ENCODE peak calls at places on chromosomes 13 and 19, in eight cellular contexts. One of them, this sample, is unnamed. For H3K4me1, the result is how much of the 10 kb centered on the place peaks cover.

GRCh38 chr19:7751157-7751783 is 3.9 kb upstream of the CD209 start:
- DNase-seq in GM23248: no peak
- DNase-seq in GM23338: no peak
- DNase-seq in SK-N-SH: no peak
- DNase-seq in hepatocyte: no peak
- DNase-seq in neural progenitor cell: no peak
- DNase-seq in PC-3: peak
- DNase-seq in HCT116: no peak
- DNase-seq in this sample: no peak

GRCh38 chr19:53520547-53521372 is 17.2 kb upstream of the ZNF331 start:
- DNase-seq in GM23248: peak
- DNase-seq in GM23338: peak
- DNase-seq in SK-N-SH: peak
- DNase-seq in hepatocyte: peak
- DNase-seq in neural progenitor cell: peak
- DNase-seq in PC-3: peak
- DNase-seq in HCT116: no peak
- DNase-seq in this sample: peak

GRCh38 chr19:18896421-18896841 is 473 bp upstream of the CERS1 start:
- DNase-seq in GM23248: peak
- DNase-seq in GM23338: peak
- DNase-seq in SK-N-SH: peak
- DNase-seq in hepatocyte: no peak
- DNase-seq in neural progenitor cell: peak
- DNase-seq in PC-3: peak
- DNase-seq in HCT116: no peak
- DNase-seq in this sample: no peak

GRCh38 chr13:33610471-33611015 is 207.4 kb upstream of the RFC3 start:
- DNase-seq in GM23248: no peak
- DNase-seq in GM23338: peak
- DNase-seq in SK-N-SH: no peak
- DNase-seq in hepatocyte: no peak
- DNase-seq in neural progenitor cell: peak
- DNase-seq in PC-3: no peak
- DNase-seq in HCT116: no peak
- DNase-seq in this sample: no peak

GRCh38 chr19:42113641-42114348 is 18.5 kb downstream of the POU2F2 start:
- DNase-seq in GM23248: peak
- DNase-seq in GM23338: peak
- DNase-seq in SK-N-SH: no peak
- DNase-seq in hepatocyte: peak
- DNase-seq in neural progenitor cell: no peak
- DNase-seq in PC-3: peak
- DNase-seq in HCT116: peak
- DNase-seq in this sample: no peak

GRCh38 chr13:79128158-79128557 is 277.9 kb downstream of the RBM26 start:
- DNase-seq in GM23248: peak
- DNase-seq in GM23338: no peak
- DNase-seq in SK-N-SH: no peak
- DNase-seq in hepatocyte: peak
- DNase-seq in neural progenitor cell: no peak
- DNase-seq in PC-3: peak
- DNase-seq in HCT116: no peak
- DNase-seq in this sample: no peak

GRCh38 chr19:36771275-36772231 is 1.1 kb downstream of the ZNF850 start:
- DNase-seq in GM23248: peak
- DNase-seq in GM23338: peak
- DNase-seq in SK-N-SH: peak
- DNase-seq in hepatocyte: peak
- DNase-seq in neural progenitor cell: peak
- DNase-seq in PC-3: peak
- DNase-seq in HCT116: no peak
- DNase-seq in this sample: no peak

GRCh38 chr19:7944177-7944761 is 803 bp upstream of the TIMM44 start:
- DNase-seq in GM23248: peak
- DNase-seq in GM23338: peak
- DNase-seq in SK-N-SH: peak
- DNase-seq in hepatocyte: peak
- DNase-seq in neural progenitor cell: peak
- DNase-seq in PC-3: peak
- DNase-seq in HCT116: peak
- DNase-seq in this sample: peak

GRCh38 chr19:2164020-2164988 is 571 bp downstream of the DOT1L start:
- DNase-seq in GM23248: peak
- DNase-seq in GM23338: peak
- DNase-seq in SK-N-SH: no peak
- DNase-seq in hepatocyte: peak
- DNase-seq in neural progenitor cell: peak
- DNase-seq in PC-3: no peak
- DNase-seq in HCT116: no peak
- DNase-seq in this sample: peak

GRCh38 chr19:1748115-1748702 is 5.1 kb upstream of the ONECUT3 start:
- DNase-seq in GM23248: no peak
- DNase-seq in GM23338: peak
- DNase-seq in SK-N-SH: no peak
- DNase-seq in hepatocyte: peak
- DNase-seq in neural progenitor cell: no peak
- DNase-seq in PC-3: no peak
- DNase-seq in HCT116: no peak
- DNase-seq in this sample: no peak

GRCh38 chr19:38841787-38842438 is 7.9 kb downstream of the HNRNPL start:
- DNase-seq in GM23248: no peak
- DNase-seq in GM23338: no peak
- DNase-seq in SK-N-SH: no peak
- DNase-seq in hepatocyte: no peak
- DNase-seq in neural progenitor cell: no peak
- DNase-seq in PC-3: no peak
- DNase-seq in HCT116: no peak
- DNase-seq in this sample: no peak

GRCh38 chr19:4557971-4558941 is 1.2 kb downstream of the SEMA6B start:
- DNase-seq in GM23248: peak
- DNase-seq in GM23338: peak
- DNase-seq in SK-N-SH: peak
- DNase-seq in hepatocyte: peak
- DNase-seq in neural progenitor cell: peak
- DNase-seq in PC-3: peak
- DNase-seq in HCT116: no peak
- DNase-seq in this sample: peak

GRCh38 chr19:14554382-14554812 is 17.5 kb downstream of the NDUFB7 start:
- DNase-seq in GM23248: no peak
- DNase-seq in GM23338: peak
- DNase-seq in SK-N-SH: no peak
- DNase-seq in hepatocyte: peak
- DNase-seq in neural progenitor cell: no peak
- DNase-seq in PC-3: peak
- DNase-seq in HCT116: no peak
- DNase-seq in this sample: no peak

GRCh38 chr13:49429061-49429460 is 14.8 kb downstream of the CAB39L start:
- DNase-seq in GM23248: no peak
- DNase-seq in GM23338: no peak
- DNase-seq in SK-N-SH: no peak
- DNase-seq in hepatocyte: no peak
- DNase-seq in neural progenitor cell: no peak
- DNase-seq in PC-3: no peak
- DNase-seq in HCT116: no peak
- DNase-seq in this sample: no peak

GRCh38 chr19:55678121-55678671 is 3.2 kb downstream of the EPN1 start:
- DNase-seq in GM23248: no peak
- DNase-seq in GM23338: no peak
- DNase-seq in SK-N-SH: no peak
- DNase-seq in hepatocyte: no peak
- DNase-seq in neural progenitor cell: no peak
- DNase-seq in PC-3: no peak
- DNase-seq in HCT116: no peak
- DNase-seq in this sample: peak

GRCh38 chr13:49218493-49219051 is 1.6 kb upstream of the MLNR start:
- DNase-seq in GM23248: peak
- DNase-seq in GM23338: peak
- DNase-seq in SK-N-SH: no peak
- DNase-seq in hepatocyte: no peak
- DNase-seq in neural progenitor cell: peak
- DNase-seq in PC-3: no peak
- DNase-seq in HCT116: no peak
- DNase-seq in this sample: no peak

GRCh38 chr19:40671404-40671803 is 19.0 kb downstream of the NUMBL start:
- DNase-seq in GM23248: no peak
- DNase-seq in GM23338: no peak
- DNase-seq in SK-N-SH: no peak
- DNase-seq in hepatocyte: no peak
- DNase-seq in neural progenitor cell: no peak
- DNase-seq in PC-3: no peak
- DNase-seq in HCT116: no peak
- DNase-seq in this sample: no peak

GRCh38 chr13:89279374-89279773 is 1608.2 kb downstream of the SLITRK5 start:
- DNase-seq in GM23248: no peak
- DNase-seq in GM23338: no peak
- DNase-seq in SK-N-SH: no peak
- DNase-seq in hepatocyte: peak
- DNase-seq in neural progenitor cell: no peak
- DNase-seq in PC-3: peak
- DNase-seq in HCT116: no peak
- DNase-seq in this sample: no peak

GRCh38 chr19:49858591-49858985 is 7.6 kb downstream of the PTOV1 start:
- DNase-seq in GM23248: peak
- DNase-seq in GM23338: no peak
- DNase-seq in SK-N-SH: no peak
- DNase-seq in hepatocyte: no peak
- DNase-seq in neural progenitor cell: no peak
- DNase-seq in PC-3: peak
- DNase-seq in HCT116: no peak
- DNase-seq in this sample: no peak

DNA sequence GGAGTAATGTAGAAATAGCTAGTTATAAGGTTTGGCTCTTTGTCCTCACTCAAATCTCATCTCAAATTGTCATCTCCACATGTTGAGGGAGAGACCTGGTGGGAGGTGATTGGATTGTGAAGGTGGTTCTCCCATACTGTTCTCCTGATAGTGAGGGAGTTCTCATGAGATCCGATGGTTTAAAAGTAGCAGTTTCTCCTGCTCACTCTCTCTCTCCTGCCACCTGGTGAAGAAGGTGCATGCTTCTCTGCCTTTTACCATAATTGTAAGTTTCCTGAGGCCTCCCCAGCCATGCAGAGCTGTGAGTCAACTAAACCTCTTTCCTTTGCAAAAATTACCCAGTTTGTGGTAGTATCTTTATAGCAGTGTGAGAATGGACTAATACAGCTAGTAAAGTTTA is 849.4 kb downstream of the DACH1 start:
- DNase-seq in GM23248: no peak
- DNase-seq in GM23338: peak
- DNase-seq in SK-N-SH: no peak
- DNase-seq in hepatocyte: no peak
- DNase-seq in neural progenitor cell: no peak
- DNase-seq in PC-3: no peak
- DNase-seq in HCT116: no peak
- DNase-seq in this sample: no peak
- TF ChIP-seq EZH2phosphoT487 in GM23248: no peak
- TF ChIP-seq EZH2phosphoT487 in GM23338: no peak
- TF ChIP-seq EZH2phosphoT487 in SK-N-SH: no peak
- TF ChIP-seq EZH2phosphoT487 in hepatocyte: no peak
- TF ChIP-seq EZH2phosphoT487 in neural progenitor cell: no peak
- TF ChIP-seq EZH2phosphoT487 in PC-3: no peak
- TF ChIP-seq EZH2phosphoT487 in HCT116: no peak
- TF ChIP-seq EZH2phosphoT487 in this sample: no peak

GRCh38 chr19:34265221-34265650 is 10.9 kb downstream of the GARRE1 start:
- DNase-seq in GM23248: no peak
- DNase-seq in GM23338: peak
- DNase-seq in SK-N-SH: no peak
- DNase-seq in hepatocyte: no peak
- DNase-seq in neural progenitor cell: no peak
- DNase-seq in PC-3: no peak
- DNase-seq in HCT116: no peak
- DNase-seq in this sample: no peak
- H3K4me1 ChIP-seq in GM23248: under half
- H3K4me1 ChIP-seq in GM23338: under half
- H3K4me1 ChIP-seq in SK-N-SH: under half
- H3K4me1 ChIP-seq in hepatocyte: under half
- H3K4me1 ChIP-seq in neural progenitor cell: under half
- H3K4me1 ChIP-seq in PC-3: under half
- H3K4me1 ChIP-seq in HCT116: half or more
- H3K4me1 ChIP-seq in this sample: under half

DNA sequence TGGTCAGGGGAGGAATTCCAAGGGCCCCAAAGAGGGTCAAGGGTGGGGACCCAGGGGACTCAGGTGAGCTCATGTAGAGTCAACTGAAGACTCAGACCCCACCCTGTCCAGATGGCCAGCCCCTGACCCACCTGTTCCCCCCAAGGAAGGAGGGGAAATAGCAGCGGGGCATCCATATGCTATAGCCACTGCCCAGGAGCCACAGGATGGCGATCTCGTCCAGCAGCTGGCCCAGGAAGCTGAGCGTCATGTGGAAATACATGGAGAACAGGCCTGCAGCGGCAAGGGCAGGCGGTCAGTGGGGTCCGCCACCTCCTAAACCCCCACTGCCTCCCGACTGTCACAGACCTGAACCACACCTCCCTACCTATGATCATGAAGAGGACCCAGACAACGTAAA is 21.4 kb downstream of the ACER1 start:
- DNase-seq in GM23248: no peak
- DNase-seq in GM23338: peak
- DNase-seq in SK-N-SH: no peak
- DNase-seq in hepatocyte: no peak
- DNase-seq in neural progenitor cell: no peak
- DNase-seq in PC-3: peak
- DNase-seq in HCT116: no peak
- DNase-seq in this sample: no peak
- TF ChIP-seq EZH2phosphoT487 in GM23248: no peak
- TF ChIP-seq EZH2phosphoT487 in GM23338: no peak
- TF ChIP-seq EZH2phosphoT487 in SK-N-SH: no peak
- TF ChIP-seq EZH2phosphoT487 in hepatocyte: no peak
- TF ChIP-seq EZH2phosphoT487 in neural progenitor cell: no peak
- TF ChIP-seq EZH2phosphoT487 in PC-3: no peak
- TF ChIP-seq EZH2phosphoT487 in HCT116: no peak
- TF ChIP-seq EZH2phosphoT487 in this sample: no peak

GRCh38 chr13:100630564-100630963 is 42.0 kb upstream of the GGACT start:
- DNase-seq in GM23248: no peak
- DNase-seq in GM23338: peak
- DNase-seq in SK-N-SH: no peak
- DNase-seq in hepatocyte: no peak
- DNase-seq in neural progenitor cell: peak
- DNase-seq in PC-3: no peak
- DNase-seq in HCT116: no peak
- DNase-seq in this sample: no peak
- H3K4me1 ChIP-seq in GM23248: under half
- H3K4me1 ChIP-seq in GM23338: under half
- H3K4me1 ChIP-seq in SK-N-SH: under half
- H3K4me1 ChIP-seq in hepatocyte: under half
- H3K4me1 ChIP-seq in neural progenitor cell: under half
- H3K4me1 ChIP-seq in PC-3: under half
- H3K4me1 ChIP-seq in HCT116: under half
- H3K4me1 ChIP-seq in this sample: under half

DNA sequence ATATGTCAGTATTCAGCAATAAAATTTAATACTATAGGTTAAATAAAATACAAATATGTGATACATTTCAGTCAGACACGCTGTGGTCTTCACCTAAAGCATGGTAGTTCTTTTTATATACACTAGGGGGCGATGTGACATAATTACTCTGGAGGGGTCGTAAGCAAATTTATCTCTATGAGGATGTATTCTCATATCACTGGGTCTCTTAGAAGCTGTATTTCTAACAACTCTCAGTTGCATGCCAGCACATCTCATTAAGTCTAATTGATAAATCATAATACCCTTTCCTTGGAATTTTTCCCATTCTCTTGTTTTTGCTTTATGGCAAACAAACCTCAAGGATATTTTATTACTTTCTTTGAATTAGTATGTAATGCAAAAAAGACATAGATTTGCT is 3.9 kb upstream of the PCDH17 start:
- DNase-seq in GM23248: peak
- DNase-seq in GM23338: peak
- DNase-seq in SK-N-SH: peak
- DNase-seq in hepatocyte: peak
- DNase-seq in neural progenitor cell: peak
- DNase-seq in PC-3: peak
- DNase-seq in HCT116: no peak
- DNase-seq in this sample: peak
- TF ChIP-seq EZH2phosphoT487 in GM23248: no peak
- TF ChIP-seq EZH2phosphoT487 in GM23338: no peak
- TF ChIP-seq EZH2phosphoT487 in SK-N-SH: no peak
- TF ChIP-seq EZH2phosphoT487 in hepatocyte: no peak
- TF ChIP-seq EZH2phosphoT487 in neural progenitor cell: no peak
- TF ChIP-seq EZH2phosphoT487 in PC-3: no peak
- TF ChIP-seq EZH2phosphoT487 in HCT116: no peak
- TF ChIP-seq EZH2phosphoT487 in this sample: no peak